ENCODE peak calls at places on chromosomes 7 and 10, in six cellular contexts. One of them, this sample, is unnamed. For H3K36me3, the result is how much of the 10 kb centered on the place peaks cover.

GRCh38 chr7:35401217-35401879 is 147.4 kb upstream of the TBX20 start:
- DNase-seq in aorta: no peak
- DNase-seq in BJ: no peak
- DNase-seq in PC-9: no peak
- DNase-seq in naive thymus-derived CD4-positive, alpha-beta T cell: no peak
- DNase-seq in ovary: no peak
- DNase-seq in this sample: no peak

GRCh38 chr7:1225462-1226154 is 7.1 kb upstream of the UNCX start:
- DNase-seq in ovary: no peak
- DNase-seq in naive thymus-derived CD4-positive, alpha-beta T cell: peak
- DNase-seq in BJ: no peak
- DNase-seq in PC-9: peak
- DNase-seq in aorta: peak
- DNase-seq in this sample: no peak

GRCh38 chr7:40341836-40342235 is 207.0 kb downstream of the SUGCT start:
- DNase-seq in naive thymus-derived CD4-positive, alpha-beta T cell: no peak
- DNase-seq in PC-9: no peak
- DNase-seq in ovary: no peak
- DNase-seq in BJ: no peak
- DNase-seq in aorta: no peak
- DNase-seq in this sample: no peak

GRCh38 chr7:10121641-10122040 is 852.0 kb upstream of the PHF14 start:
- DNase-seq in naive thymus-derived CD4-positive, alpha-beta T cell: no peak
- DNase-seq in aorta: no peak
- DNase-seq in ovary: no peak
- DNase-seq in BJ: no peak
- DNase-seq in PC-9: no peak
- DNase-seq in this sample: no peak

GRCh38 chr7:149708026-149708425 is 65.4 kb downstream of the ZNF467 start:
- DNase-seq in BJ: no peak
- DNase-seq in PC-9: no peak
- DNase-seq in ovary: no peak
- DNase-seq in naive thymus-derived CD4-positive, alpha-beta T cell: no peak
- DNase-seq in aorta: no peak
- DNase-seq in this sample: no peak

GRCh38 chr10:69088471-69088769 is 517 bp downstream of the SRGN start:
- DNase-seq in aorta: no peak
- DNase-seq in ovary: no peak
- DNase-seq in naive thymus-derived CD4-positive, alpha-beta T cell: peak
- DNase-seq in BJ: no peak
- DNase-seq in PC-9: no peak
- DNase-seq in this sample: no peak

GRCh38 chr7:94974436-94974835 is 67.0 kb downstream of the PPP1R9A start:
- DNase-seq in naive thymus-derived CD4-positive, alpha-beta T cell: no peak
- DNase-seq in aorta: no peak
- DNase-seq in BJ: no peak
- DNase-seq in ovary: no peak
- DNase-seq in PC-9: no peak
- DNase-seq in this sample: no peak

GRCh38 chr10:69451209-69451783 is at the start of gene TSPAN15:
- DNase-seq in BJ: no peak
- DNase-seq in naive thymus-derived CD4-positive, alpha-beta T cell: peak
- DNase-seq in ovary: peak
- DNase-seq in PC-9: peak
- DNase-seq in aorta: peak
- DNase-seq in this sample: peak

GRCh38 chr10:2990764-2991163 is 76.6 kb upstream of the PFKP start:
- DNase-seq in naive thymus-derived CD4-positive, alpha-beta T cell: no peak
- DNase-seq in PC-9: no peak
- DNase-seq in aorta: no peak
- DNase-seq in ovary: no peak
- DNase-seq in BJ: no peak
- DNase-seq in this sample: no peak

DNA sequence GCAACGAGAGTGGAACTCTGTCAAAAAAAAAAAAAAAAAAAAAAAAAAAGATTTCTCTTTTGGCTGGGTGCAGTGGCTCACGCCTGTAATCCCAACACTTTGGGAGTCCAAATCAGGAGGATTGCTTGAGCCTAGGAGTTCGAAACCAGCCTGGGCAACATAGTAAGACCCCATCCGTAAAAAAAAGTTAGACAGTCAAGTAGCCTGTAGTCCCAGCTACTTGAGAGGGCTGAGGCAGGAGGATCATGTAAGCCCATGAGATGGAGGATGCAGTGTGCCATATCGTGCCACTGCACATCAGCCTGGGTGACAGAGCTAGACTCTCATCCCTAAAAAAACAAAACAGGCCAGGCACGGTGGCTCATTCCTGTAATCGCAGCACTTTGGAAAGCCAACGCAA is 25.2 kb downstream of the PDLIM1 start:
- DNase-seq in BJ: no peak
- DNase-seq in PC-9: no peak
- DNase-seq in ovary: no peak
- DNase-seq in naive thymus-derived CD4-positive, alpha-beta T cell: no peak
- DNase-seq in aorta: no peak
- DNase-seq in this sample: no peak
- H3K36me3 ChIP-seq in BJ: under half
- H3K36me3 ChIP-seq in PC-9: under half
- H3K36me3 ChIP-seq in ovary: under half
- H3K36me3 ChIP-seq in naive thymus-derived CD4-positive, alpha-beta T cell: under half
- H3K36me3 ChIP-seq in aorta: under half
- H3K36me3 ChIP-seq in this sample: under half

GRCh38 chr10:15220426-15220825 is 51.9 kb upstream of the NMT2 start:
- DNase-seq in aorta: no peak
- DNase-seq in BJ: no peak
- DNase-seq in naive thymus-derived CD4-positive, alpha-beta T cell: no peak
- DNase-seq in ovary: no peak
- DNase-seq in PC-9: no peak
- DNase-seq in this sample: no peak
- H3K36me3 ChIP-seq in aorta: under half
- H3K36me3 ChIP-seq in BJ: under half
- H3K36me3 ChIP-seq in naive thymus-derived CD4-positive, alpha-beta T cell: under half
- H3K36me3 ChIP-seq in ovary: under half
- H3K36me3 ChIP-seq in PC-9: under half
- H3K36me3 ChIP-seq in this sample: under half

GRCh38 chr7:2544541-2545188 is 10.7 kb downstream of the BRAT1 start:
- DNase-seq in PC-9: no peak
- DNase-seq in aorta: no peak
- DNase-seq in BJ: no peak
- DNase-seq in ovary: no peak
- DNase-seq in naive thymus-derived CD4-positive, alpha-beta T cell: no peak
- DNase-seq in this sample: no peak
- H3K36me3 ChIP-seq in PC-9: under half
- H3K36me3 ChIP-seq in aorta: under half
- H3K36me3 ChIP-seq in BJ: under half
- H3K36me3 ChIP-seq in ovary: under half
- H3K36me3 ChIP-seq in naive thymus-derived CD4-positive, alpha-beta T cell: half or more
- H3K36me3 ChIP-seq in this sample: under half

GRCh38 chr10:73797324-73798025 is 12.1 kb downstream of the ZSWIM8 start:
- DNase-seq in ovary: no peak
- DNase-seq in BJ: no peak
- DNase-seq in aorta: peak
- DNase-seq in PC-9: no peak
- DNase-seq in naive thymus-derived CD4-positive, alpha-beta T cell: no peak
- DNase-seq in this sample: no peak

GRCh38 chr10:73799899-73800559 is 11.4 kb downstream of the NDST2 start:
- DNase-seq in aorta: peak
- DNase-seq in PC-9: no peak
- DNase-seq in BJ: no peak
- DNase-seq in ovary: no peak
- DNase-seq in naive thymus-derived CD4-positive, alpha-beta T cell: no peak
- DNase-seq in this sample: no peak

GRCh38 chr10:73798927-73799563 is 12.4 kb downstream of the NDST2 start:
- DNase-seq in PC-9: no peak
- DNase-seq in naive thymus-derived CD4-positive, alpha-beta T cell: no peak
- DNase-seq in aorta: peak
- DNase-seq in BJ: no peak
- DNase-seq in ovary: no peak
- DNase-seq in this sample: no peak

GRCh38 chr10:73796766-73797165 is 11.4 kb downstream of the ZSWIM8 start:
- DNase-seq in ovary: no peak
- DNase-seq in BJ: no peak
- DNase-seq in aorta: peak
- DNase-seq in PC-9: no peak
- DNase-seq in naive thymus-derived CD4-positive, alpha-beta T cell: no peak
- DNase-seq in this sample: no peak

DNA sequence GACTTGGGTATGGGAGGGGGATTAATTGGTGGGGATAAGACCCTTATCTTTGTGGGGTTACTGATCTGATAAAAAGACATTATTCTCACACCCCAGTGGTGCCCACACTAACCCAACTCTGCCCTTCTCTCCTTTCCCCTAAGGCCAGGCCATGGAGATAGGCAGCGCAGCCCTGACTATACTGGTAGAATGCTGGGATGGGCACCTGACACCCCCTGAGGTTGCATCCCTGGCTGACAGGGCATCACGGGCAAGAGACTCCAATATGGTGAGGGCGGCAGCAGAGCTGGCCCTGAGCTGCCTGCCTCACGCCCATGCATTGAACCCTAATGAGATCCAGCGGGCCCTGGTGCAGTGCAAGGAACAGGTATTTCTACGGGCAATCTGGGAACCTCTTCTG is 12.7 kb downstream of the ZSWIM8 start:
- DNase-seq in aorta: peak
- DNase-seq in naive thymus-derived CD4-positive, alpha-beta T cell: no peak
- DNase-seq in PC-9: no peak
- DNase-seq in ovary: no peak
- DNase-seq in BJ: no peak
- DNase-seq in this sample: no peak
- H3K36me3 ChIP-seq in aorta: under half
- H3K36me3 ChIP-seq in naive thymus-derived CD4-positive, alpha-beta T cell: half or more
- H3K36me3 ChIP-seq in PC-9: under half
- H3K36me3 ChIP-seq in ovary: under half
- H3K36me3 ChIP-seq in BJ: half or more
- H3K36me3 ChIP-seq in this sample: under half

GRCh38 chr10:78015546-78015945 is 13.8 kb downstream of the POLR3A start:
- DNase-seq in ovary: no peak
- DNase-seq in naive thymus-derived CD4-positive, alpha-beta T cell: no peak
- DNase-seq in PC-9: no peak
- DNase-seq in aorta: no peak
- DNase-seq in BJ: no peak
- DNase-seq in this sample: no peak
- H3K36me3 ChIP-seq in ovary: under half
- H3K36me3 ChIP-seq in naive thymus-derived CD4-positive, alpha-beta T cell: half or more
- H3K36me3 ChIP-seq in PC-9: half or more
- H3K36me3 ChIP-seq in aorta: under half
- H3K36me3 ChIP-seq in BJ: under half
- H3K36me3 ChIP-seq in this sample: under half

This sample was measured in prostate gland.